ENCODE peak calls at places on chromosomes 2 and 18, in eight cellular contexts. One of them, this sample, is unnamed.

GRCh38 chr2:20484034-20484617 is 37.3 kb downstream of the RHOB start:
- DNase-seq in psoas muscle: no peak
- DNase-seq in activated naive CD8-positive, alpha-beta T cell treated with anti-CD3 and anti-CD28 coated beads, Interleukin-2, amount 10 ng/mL, durations not matched to agents 7 days and 5 days: no peak
- DNase-seq in heart left ventricle: no peak
- DNase-seq in A549: no peak
- DNase-seq in DMS79: no peak
- DNase-seq in GM12892: no peak
- DNase-seq in amniotic epithelial cell: no peak
- DNase-seq in this sample: no peak

GRCh38 chr2:214436470-214436869 is 25.6 kb downstream of the VWC2L start:
- DNase-seq in psoas muscle: no peak
- DNase-seq in activated naive CD8-positive, alpha-beta T cell treated with anti-CD3 and anti-CD28 coated beads, Interleukin-2, amount 10 ng/mL, durations not matched to agents 7 days and 5 days: no peak
- DNase-seq in heart left ventricle: no peak
- DNase-seq in A549: no peak
- DNase-seq in DMS79: no peak
- DNase-seq in GM12892: no peak
- DNase-seq in amniotic epithelial cell: no peak
- DNase-seq in this sample: no peak

GRCh38 chr18:12679183-12679786 is 21.4 kb upstream of the SPIRE1 start:
- DNase-seq in psoas muscle: peak
- DNase-seq in activated naive CD8-positive, alpha-beta T cell treated with anti-CD3 and anti-CD28 coated beads, Interleukin-2, amount 10 ng/mL, durations not matched to agents 7 days and 5 days: no peak
- DNase-seq in heart left ventricle: peak
- DNase-seq in A549: no peak
- DNase-seq in DMS79: no peak
- DNase-seq in GM12892: no peak
- DNase-seq in amniotic epithelial cell: peak
- DNase-seq in this sample: no peak

GRCh38 chr2:176130153-176130916 is 830 bp downstream of the HOXD8 start:
- DNase-seq in psoas muscle: peak
- DNase-seq in activated naive CD8-positive, alpha-beta T cell treated with anti-CD3 and anti-CD28 coated beads, Interleukin-2, amount 10 ng/mL, durations not matched to agents 7 days and 5 days: peak
- DNase-seq in heart left ventricle: peak
- DNase-seq in A549: peak
- DNase-seq in DMS79: peak
- DNase-seq in GM12892: no peak
- DNase-seq in amniotic epithelial cell: peak
- DNase-seq in this sample: no peak

GRCh38 chr2:158391876-158392275 is 64.7 kb downstream of the CCDC148 start:
- DNase-seq in psoas muscle: no peak
- DNase-seq in activated naive CD8-positive, alpha-beta T cell treated with anti-CD3 and anti-CD28 coated beads, Interleukin-2, amount 10 ng/mL, durations not matched to agents 7 days and 5 days: no peak
- DNase-seq in heart left ventricle: no peak
- DNase-seq in A549: no peak
- DNase-seq in DMS79: no peak
- DNase-seq in GM12892: no peak
- DNase-seq in amniotic epithelial cell: peak
- DNase-seq in this sample: no peak

GRCh38 chr2:45962522-45962921 is 311.0 kb downstream of the PRKCE start:
- DNase-seq in psoas muscle: peak
- DNase-seq in activated naive CD8-positive, alpha-beta T cell treated with anti-CD3 and anti-CD28 coated beads, Interleukin-2, amount 10 ng/mL, durations not matched to agents 7 days and 5 days: no peak
- DNase-seq in heart left ventricle: peak
- DNase-seq in A549: no peak
- DNase-seq in DMS79: peak
- DNase-seq in GM12892: no peak
- DNase-seq in amniotic epithelial cell: no peak
- DNase-seq in this sample: no peak

GRCh38 chr2:215982465-215982875 is 30.9 kb downstream of the MREG start:
- DNase-seq in psoas muscle: no peak
- DNase-seq in activated naive CD8-positive, alpha-beta T cell treated with anti-CD3 and anti-CD28 coated beads, Interleukin-2, amount 10 ng/mL, durations not matched to agents 7 days and 5 days: no peak
- DNase-seq in heart left ventricle: no peak
- DNase-seq in A549: peak
- DNase-seq in DMS79: no peak
- DNase-seq in GM12892: no peak
- DNase-seq in amniotic epithelial cell: peak
- DNase-seq in this sample: no peak

GRCh38 chr2:45716915-45717314 is 65.4 kb downstream of the PRKCE start:
- DNase-seq in psoas muscle: no peak
- DNase-seq in activated naive CD8-positive, alpha-beta T cell treated with anti-CD3 and anti-CD28 coated beads, Interleukin-2, amount 10 ng/mL, durations not matched to agents 7 days and 5 days: no peak
- DNase-seq in heart left ventricle: no peak
- DNase-seq in A549: no peak
- DNase-seq in DMS79: no peak
- DNase-seq in GM12892: no peak
- DNase-seq in amniotic epithelial cell: no peak
- DNase-seq in this sample: no peak

GRCh38 chr2:65453916-65454315 is 21.5 kb upstream of the SPRED2 start:
- DNase-seq in psoas muscle: no peak
- DNase-seq in activated naive CD8-positive, alpha-beta T cell treated with anti-CD3 and anti-CD28 coated beads, Interleukin-2, amount 10 ng/mL, durations not matched to agents 7 days and 5 days: no peak
- DNase-seq in heart left ventricle: no peak
- DNase-seq in A549: no peak
- DNase-seq in DMS79: no peak
- DNase-seq in GM12892: no peak
- DNase-seq in amniotic epithelial cell: peak
- DNase-seq in this sample: no peak

GRCh38 chr2:145022021-145022670 is 502.2 kb upstream of the ZEB2 start:
- DNase-seq in psoas muscle: no peak
- DNase-seq in activated naive CD8-positive, alpha-beta T cell treated with anti-CD3 and anti-CD28 coated beads, Interleukin-2, amount 10 ng/mL, durations not matched to agents 7 days and 5 days: no peak
- DNase-seq in heart left ventricle: no peak
- DNase-seq in A549: no peak
- DNase-seq in DMS79: no peak
- DNase-seq in GM12892: no peak
- DNase-seq in amniotic epithelial cell: no peak
- DNase-seq in this sample: no peak

GRCh38 chr2:160457588-160457987 is 36.0 kb downstream of the RBMS1 start:
- DNase-seq in psoas muscle: no peak
- DNase-seq in activated naive CD8-positive, alpha-beta T cell treated with anti-CD3 and anti-CD28 coated beads, Interleukin-2, amount 10 ng/mL, durations not matched to agents 7 days and 5 days: no peak
- DNase-seq in heart left ventricle: no peak
- DNase-seq in A549: no peak
- DNase-seq in DMS79: no peak
- DNase-seq in GM12892: no peak
- DNase-seq in amniotic epithelial cell: no peak
- DNase-seq in this sample: no peak

GRCh38 chr2:112794131-112794733 is 9.9 kb upstream of the IL1A start:
- DNase-seq in psoas muscle: no peak
- DNase-seq in activated naive CD8-positive, alpha-beta T cell treated with anti-CD3 and anti-CD28 coated beads, Interleukin-2, amount 10 ng/mL, durations not matched to agents 7 days and 5 days: no peak
- DNase-seq in heart left ventricle: peak
- DNase-seq in A549: peak
- DNase-seq in DMS79: no peak
- DNase-seq in GM12892: no peak
- DNase-seq in amniotic epithelial cell: peak
- DNase-seq in this sample: no peak

GRCh38 chr2:62471816-62472215 is 34.2 kb downstream of the TMEM17 start:
- DNase-seq in psoas muscle: peak
- DNase-seq in activated naive CD8-positive, alpha-beta T cell treated with anti-CD3 and anti-CD28 coated beads, Interleukin-2, amount 10 ng/mL, durations not matched to agents 7 days and 5 days: no peak
- DNase-seq in heart left ventricle: peak
- DNase-seq in A549: no peak
- DNase-seq in DMS79: peak
- DNase-seq in GM12892: no peak
- DNase-seq in amniotic epithelial cell: no peak
- DNase-seq in this sample: no peak

GRCh38 chr2:46230115-46230571 is 67.1 kb upstream of the EPAS1 start:
- DNase-seq in psoas muscle: peak
- DNase-seq in activated naive CD8-positive, alpha-beta T cell treated with anti-CD3 and anti-CD28 coated beads, Interleukin-2, amount 10 ng/mL, durations not matched to agents 7 days and 5 days: peak
- DNase-seq in heart left ventricle: peak
- DNase-seq in A549: peak
- DNase-seq in DMS79: no peak
- DNase-seq in GM12892: no peak
- DNase-seq in amniotic epithelial cell: no peak
- DNase-seq in this sample: no peak

GRCh38 chr2:28394331-28394877 is 1.7 kb downstream of the FOSL2 start:
- DNase-seq in psoas muscle: peak
- DNase-seq in activated naive CD8-positive, alpha-beta T cell treated with anti-CD3 and anti-CD28 coated beads, Interleukin-2, amount 10 ng/mL, durations not matched to agents 7 days and 5 days: no peak
- DNase-seq in heart left ventricle: peak
- DNase-seq in A549: no peak
- DNase-seq in DMS79: no peak
- DNase-seq in GM12892: no peak
- DNase-seq in amniotic epithelial cell: no peak
- DNase-seq in this sample: no peak

GRCh38 chr2:70643715-70644114 is 90.1 kb upstream of the TGFA start:
- DNase-seq in psoas muscle: no peak
- DNase-seq in activated naive CD8-positive, alpha-beta T cell treated with anti-CD3 and anti-CD28 coated beads, Interleukin-2, amount 10 ng/mL, durations not matched to agents 7 days and 5 days: no peak
- DNase-seq in heart left ventricle: no peak
- DNase-seq in A549: peak
- DNase-seq in DMS79: no peak
- DNase-seq in GM12892: no peak
- DNase-seq in amniotic epithelial cell: no peak
- DNase-seq in this sample: no peak

GRCh38 chr18:79782566-79783308 is 15.0 kb upstream of the KCNG2 start:
- DNase-seq in psoas muscle: peak
- DNase-seq in activated naive CD8-positive, alpha-beta T cell treated with anti-CD3 and anti-CD28 coated beads, Interleukin-2, amount 10 ng/mL, durations not matched to agents 7 days and 5 days: peak
- DNase-seq in heart left ventricle: no peak
- DNase-seq in A549: no peak
- DNase-seq in DMS79: no peak
- DNase-seq in GM12892: no peak
- DNase-seq in amniotic epithelial cell: no peak
- DNase-seq in this sample: no peak

GRCh38 chr2:176409671-176410070 is 140.4 kb downstream of the MTX2 start:
- DNase-seq in psoas muscle: no peak
- DNase-seq in activated naive CD8-positive, alpha-beta T cell treated with anti-CD3 and anti-CD28 coated beads, Interleukin-2, amount 10 ng/mL, durations not matched to agents 7 days and 5 days: no peak
- DNase-seq in heart left ventricle: no peak
- DNase-seq in A549: no peak
- DNase-seq in DMS79: no peak
- DNase-seq in GM12892: no peak
- DNase-seq in amniotic epithelial cell: no peak
- DNase-seq in this sample: no peak

GRCh38 chr2:105390454-105390853 is 8.4 kb downstream of the FHL2 start:
- DNase-seq in psoas muscle: no peak
- DNase-seq in activated naive CD8-positive, alpha-beta T cell treated with anti-CD3 and anti-CD28 coated beads, Interleukin-2, amount 10 ng/mL, durations not matched to agents 7 days and 5 days: no peak
- DNase-seq in heart left ventricle: no peak
- DNase-seq in A549: no peak
- DNase-seq in DMS79: no peak
- DNase-seq in GM12892: no peak
- DNase-seq in amniotic epithelial cell: peak
- DNase-seq in this sample: no peak

GRCh38 chr2:144595279-144595678 is 75.4 kb upstream of the ZEB2 start:
- DNase-seq in psoas muscle: no peak
- DNase-seq in activated naive CD8-positive, alpha-beta T cell treated with anti-CD3 and anti-CD28 coated beads, Interleukin-2, amount 10 ng/mL, durations not matched to agents 7 days and 5 days: no peak
- DNase-seq in heart left ventricle: no peak
- DNase-seq in A549: no peak
- DNase-seq in DMS79: no peak
- DNase-seq in GM12892: no peak
- DNase-seq in amniotic epithelial cell: peak
- DNase-seq in this sample: no peak

GRCh38 chr18:23689031-23689615 is at the start of gene LAMA3:
- DNase-seq in psoas muscle: peak
- DNase-seq in activated naive CD8-positive, alpha-beta T cell treated with anti-CD3 and anti-CD28 coated beads, Interleukin-2, amount 10 ng/mL, durations not matched to agents 7 days and 5 days: no peak
- DNase-seq in heart left ventricle: peak
- DNase-seq in A549: peak
- DNase-seq in DMS79: no peak
- DNase-seq in GM12892: no peak
- DNase-seq in amniotic epithelial cell: peak
- DNase-seq in this sample: peak

GRCh38 chr2:106932644-106933043 is 46.7 kb upstream of the ST6GAL2 start:
- DNase-seq in psoas muscle: no peak
- DNase-seq in activated naive CD8-positive, alpha-beta T cell treated with anti-CD3 and anti-CD28 coated beads, Interleukin-2, amount 10 ng/mL, durations not matched to agents 7 days and 5 days: no peak
- DNase-seq in heart left ventricle: no peak
- DNase-seq in A549: no peak
- DNase-seq in DMS79: no peak
- DNase-seq in GM12892: no peak
- DNase-seq in amniotic epithelial cell: no peak
- DNase-seq in this sample: no peak

GRCh38 chr2:151976945-151977353 is 121.9 kb downstream of the CACNB4 start:
- DNase-seq in psoas muscle: no peak
- DNase-seq in activated naive CD8-positive, alpha-beta T cell treated with anti-CD3 and anti-CD28 coated beads, Interleukin-2, amount 10 ng/mL, durations not matched to agents 7 days and 5 days: no peak
- DNase-seq in heart left ventricle: no peak
- DNase-seq in A549: no peak
- DNase-seq in DMS79: no peak
- DNase-seq in GM12892: peak
- DNase-seq in amniotic epithelial cell: no peak
- DNase-seq in this sample: no peak

GRCh38 chr2:37283207-37283606 is 41.4 kb downstream of the PRKD3 start:
- DNase-seq in psoas muscle: no peak
- DNase-seq in activated naive CD8-positive, alpha-beta T cell treated with anti-CD3 and anti-CD28 coated beads, Interleukin-2, amount 10 ng/mL, durations not matched to agents 7 days and 5 days: no peak
- DNase-seq in heart left ventricle: no peak
- DNase-seq in A549: no peak
- DNase-seq in DMS79: no peak
- DNase-seq in GM12892: no peak
- DNase-seq in amniotic epithelial cell: peak
- DNase-seq in this sample: no peak

GRCh38 chr18:59308201-59309014 is 10.0 kb downstream of the CPLX4 start:
- DNase-seq in psoas muscle: peak
- DNase-seq in activated naive CD8-positive, alpha-beta T cell treated with anti-CD3 and anti-CD28 coated beads, Interleukin-2, amount 10 ng/mL, durations not matched to agents 7 days and 5 days: peak
- DNase-seq in heart left ventricle: peak
- DNase-seq in A549: peak
- DNase-seq in DMS79: peak
- DNase-seq in GM12892: peak
- DNase-seq in amniotic epithelial cell: peak
- DNase-seq in this sample: peak

GRCh38 chr2:150478206-150478974 is 9.1 kb downstream of the RND3 start:
- DNase-seq in psoas muscle: no peak
- DNase-seq in activated naive CD8-positive, alpha-beta T cell treated with anti-CD3 and anti-CD28 coated beads, Interleukin-2, amount 10 ng/mL, durations not matched to agents 7 days and 5 days: no peak
- DNase-seq in heart left ventricle: no peak
- DNase-seq in A549: no peak
- DNase-seq in DMS79: peak
- DNase-seq in GM12892: no peak
- DNase-seq in amniotic epithelial cell: peak
- DNase-seq in this sample: no peak

This sample was measured in caudate nucleus.